ENCODE peak calls at places on chromosome 20, in eight cellular contexts. O, D, K, G, B, T, Z and U are unnamed samples.

GRCh38 chr20:330233-331149 is 5.1 kb downstream of the SOX12 start:
- DNase-seq in O (no peak), D (peak), K (no peak), G (peak), B (peak), T (peak), Z (no peak), U (no peak)

GRCh38 chr20:4234128-4234527 is 218.8 kb upstream of the RNF24 start:
- DNase-seq in O (no peak), D (peak), K (no peak), G (no peak), B (no peak), T (peak), Z (no peak), U (no peak)

GRCh38 chr20:32914031-32914430 is 55.3 kb downstream of the EFCAB8 start:
- DNase-seq in O (no peak), D (no peak), K (no peak), G (no peak), B (no peak), T (no peak), Z (no peak), U (no peak)

GRCh38 chr20:43590036-43590391 is 723 bp upstream of the IFT52 start:
- DNase-seq in O (peak), D (no peak), K (no peak), G (peak), B (peak), T (no peak), Z (no peak), U (no peak)

GRCh38 chr20:1469925-1470571 is 3.4 kb upstream of the NSFL1C start:
- DNase-seq in O (peak), D (peak), K (peak), G (peak), B (peak), T (peak), Z (peak), U (peak)

GRCh38 chr20:43944653-43945235 is 30.1 kb downstream of the TOX2 start:
- DNase-seq in O (no peak), D (no peak), K (no peak), G (no peak), B (no peak), T (no peak), Z (no peak), U (no peak)

GRCh38 chr20:29079769-29080690 is 2177.4 kb upstream of the DEFB115 start:
- DNase-seq in O (peak), D (peak), K (peak), G (no peak), B (no peak), T (no peak), Z (no peak), U (no peak)

GRCh38 chr20:31670371-31671228 is 32.9 kb downstream of the COX4I2 start:
- DNase-seq in O (peak), D (no peak), K (no peak), G (no peak), B (peak), T (peak), Z (no peak), U (peak)

GRCh38 chr20:3755269-3755668 is 12.3 kb downstream of the ADISSP start:
- DNase-seq in O (no peak), D (no peak), K (no peak), G (no peak), B (no peak), T (no peak), Z (no peak), U (no peak)

GRCh38 chr20:13739726-13740649 is 44.7 kb downstream of the ESF1 start:
- DNase-seq in O (no peak), D (peak), K (no peak), G (no peak), B (no peak), T (no peak), Z (no peak), U (no peak)

GRCh38 chr20:20214757-20215275 is 153.1 kb upstream of the INSM1 start:
- DNase-seq in O (no peak), D (no peak), K (no peak), G (no peak), B (no peak), T (no peak), Z (no peak), U (no peak)

GRCh38 chr20:61328906-61329558 is 77.0 kb downstream of the CDH4 start:
- DNase-seq in O (no peak), D (no peak), K (no peak), G (peak), B (peak), T (no peak), Z (no peak), U (no peak)

GRCh38 chr20:1390552-1391403 is 2.1 kb downstream of the FKBP1A start:
- DNase-seq in O (peak), D (no peak), K (no peak), G (no peak), B (no peak), T (no peak), Z (no peak), U (no peak)

GRCh38 chr20:56606174-56606945 is 22.7 kb upstream of the TFAP2C start:
- DNase-seq in O (peak), D (no peak), K (no peak), G (no peak), B (no peak), T (no peak), Z (no peak), U (no peak)

GRCh38 chr20:25227317-25227831 is 20.5 kb upstream of the PYGB start:
- DNase-seq in O (no peak), D (peak), K (no peak), G (no peak), B (no peak), T (peak), Z (no peak), U (no peak)

GRCh38 chr20:13220857-13221297 is at the start of gene ISM1:
- DNase-seq in O (no peak), D (no peak), K (no peak), G (no peak), B (peak), T (no peak), Z (no peak), U (no peak)

GRCh38 chr20:46955601-46956556 is 61.2 kb downstream of the EYA2 start:
- DNase-seq in O (no peak), D (no peak), K (no peak), G (no peak), B (no peak), T (no peak), Z (no peak), U (no peak)

GRCh38 chr20:1964061-1964460 is 29.8 kb downstream of the PDYN start:
- DNase-seq in O (no peak), D (no peak), K (no peak), G (no peak), B (no peak), T (no peak), Z (no peak), U (no peak)

DNA sequence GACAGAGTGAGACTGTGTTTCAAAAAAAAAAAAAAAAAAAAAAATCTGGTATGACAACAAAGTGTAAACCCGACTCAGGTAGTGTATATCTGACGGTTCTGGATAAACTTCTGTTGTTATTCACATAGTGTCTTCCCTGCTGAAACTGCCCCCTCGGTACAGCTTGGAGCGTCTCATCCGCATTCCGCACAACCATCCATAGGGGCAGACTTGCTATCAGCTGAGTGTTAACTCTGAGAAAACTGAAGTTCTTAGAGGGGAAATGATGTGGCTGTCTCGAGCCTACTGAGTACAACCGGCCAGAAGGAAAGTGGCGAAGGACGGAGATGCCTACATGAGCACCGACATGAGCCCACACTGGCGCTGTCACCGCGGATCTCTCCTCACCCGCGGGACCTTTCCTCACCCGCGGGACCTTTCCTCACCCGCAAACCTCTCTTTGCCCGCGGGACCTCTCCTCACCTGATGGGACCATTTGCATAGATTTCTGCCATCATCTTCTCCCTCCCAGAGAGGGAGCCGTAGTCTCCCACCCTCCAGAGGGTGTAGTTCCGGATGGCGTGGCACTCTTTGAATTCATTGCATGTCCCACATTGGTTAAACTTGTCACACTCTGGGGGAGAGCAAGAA is 9.8 kb downstream of the CTSZ start:
- DNase-seq in O (no peak), D (no peak), K (no peak), G (no peak), B (no peak), T (no peak), Z (no peak), U (no peak)
- TF ChIP-seq CTCF in O (no peak), D (no peak), K (no peak), G (no peak), B (no peak), T (no peak), Z (peak), U (no peak)

DNA sequence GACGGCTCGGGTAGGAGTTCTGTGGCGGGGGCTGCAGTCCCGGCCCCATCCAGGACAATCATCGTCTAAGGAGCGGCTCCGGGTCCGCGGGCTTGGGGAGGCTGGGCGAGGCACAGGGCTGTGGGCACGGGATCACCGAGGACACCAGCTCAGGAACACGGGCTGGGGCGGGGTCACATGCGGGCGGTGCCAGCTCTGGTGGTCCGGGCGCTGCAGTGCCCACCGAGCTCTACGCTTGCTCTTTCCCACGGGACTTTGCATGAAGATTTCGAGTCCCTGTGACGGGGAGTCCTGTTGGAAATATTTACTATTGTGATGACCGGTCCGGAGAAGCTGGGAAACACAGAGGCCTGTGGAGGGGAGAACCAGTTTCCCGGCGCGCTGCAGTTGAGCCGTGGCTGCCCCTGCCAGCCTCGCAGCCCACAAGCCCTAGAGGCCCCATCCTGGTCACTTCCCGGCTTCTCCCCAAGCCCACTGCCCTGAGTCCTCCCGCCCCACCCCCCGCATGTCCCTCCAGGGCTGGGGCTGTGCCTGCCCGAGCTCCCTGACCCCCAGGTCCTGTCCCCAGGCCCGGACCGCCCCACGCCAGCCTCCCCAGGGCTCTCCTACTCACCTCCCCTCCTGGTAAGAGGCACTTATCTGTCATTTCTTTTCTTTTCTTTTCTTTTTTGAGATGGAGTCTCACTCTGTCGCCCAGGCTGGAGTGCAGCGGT is 20.7 kb downstream of the SLC17A9 start:
- DNase-seq in O (no peak), D (no peak), K (no peak), G (no peak), B (no peak), T (no peak), Z (no peak), U (no peak)
- H3K4me3 ChIP-seq in O (no peak), D (no peak), K (no peak), G (no peak), B (no peak), T (no peak), Z (peak), U (no peak)

GRCh38 chr20:6637160-6637579 is 130.3 kb upstream of the BMP2 start:
- DNase-seq in O (no peak), D (no peak), K (no peak), G (no peak), B (no peak), T (no peak), Z (no peak), U (no peak)

GRCh38 chr20:6636209-6637159 is 131.0 kb upstream of the BMP2 start:
- DNase-seq in O (peak), D (peak), K (peak), G (peak), B (no peak), T (peak), Z (no peak), U (peak)

GRCh38 chr20:6644818-6645620 is 122.5 kb upstream of the BMP2 start:
- DNase-seq in O (no peak), D (no peak), K (no peak), G (no peak), B (no peak), T (no peak), Z (no peak), U (no peak)

GRCh38 chr20:6646237-6646636 is 121.2 kb upstream of the BMP2 start:
- DNase-seq in O (no peak), D (no peak), K (no peak), G (no peak), B (no peak), T (no peak), Z (no peak), U (no peak)

DNA sequence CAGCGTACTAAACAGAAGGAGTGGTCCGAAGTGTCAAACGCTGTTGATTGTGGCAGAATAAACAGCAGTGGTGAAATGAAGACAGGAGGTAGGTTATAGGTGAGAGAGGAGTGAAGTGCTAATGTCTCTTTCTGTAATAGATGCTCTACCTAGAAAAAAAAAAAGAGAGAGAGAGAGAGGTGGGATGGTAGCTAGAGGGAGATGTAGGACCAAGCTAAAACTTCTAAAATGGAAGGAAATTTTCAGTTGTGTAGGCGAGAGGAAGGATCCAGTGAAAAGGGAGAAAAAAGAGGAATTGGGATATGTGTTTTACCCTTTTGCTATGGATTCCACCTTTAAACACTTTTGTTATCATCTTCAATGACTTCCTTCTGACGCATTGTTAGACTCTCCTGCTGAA is 126.5 kb upstream of the BMP2 start:
- DNase-seq in O (no peak), D (no peak), K (no peak), G (no peak), B (no peak), T (no peak), Z (no peak), U (no peak)
- TF ChIP-seq CTCF in O (no peak), D (no peak), K (no peak), G (no peak), B (no peak), T (no peak), Z (peak), U (peak)

DNA sequence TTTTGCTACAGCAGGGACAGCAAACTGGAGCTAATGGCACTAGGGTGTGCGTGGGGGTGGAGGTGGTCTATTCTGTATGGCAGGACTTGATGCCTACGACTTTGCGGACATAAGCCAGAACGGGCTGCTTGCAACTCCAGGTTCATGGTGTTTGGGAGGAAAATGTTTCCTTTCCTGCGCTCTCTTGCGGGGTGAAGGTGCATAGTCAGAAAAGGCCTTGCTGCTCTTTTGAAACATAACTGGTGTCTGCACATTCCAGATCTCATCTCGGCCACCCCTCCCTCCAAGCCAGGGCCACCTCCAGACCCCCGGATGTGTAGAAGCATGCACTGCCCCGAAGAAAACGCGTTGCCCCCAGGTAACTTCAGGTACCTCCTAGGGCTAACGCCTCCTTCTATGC is 8.1 kb downstream of the FOXA2 start:
- DNase-seq in O (no peak), D (no peak), K (no peak), G (no peak), B (no peak), T (no peak), Z (no peak), U (no peak)
- H3K4me3 ChIP-seq in O (no peak), D (no peak), K (no peak), G (no peak), B (no peak), T (no peak), Z (no peak), U (no peak)

DNA sequence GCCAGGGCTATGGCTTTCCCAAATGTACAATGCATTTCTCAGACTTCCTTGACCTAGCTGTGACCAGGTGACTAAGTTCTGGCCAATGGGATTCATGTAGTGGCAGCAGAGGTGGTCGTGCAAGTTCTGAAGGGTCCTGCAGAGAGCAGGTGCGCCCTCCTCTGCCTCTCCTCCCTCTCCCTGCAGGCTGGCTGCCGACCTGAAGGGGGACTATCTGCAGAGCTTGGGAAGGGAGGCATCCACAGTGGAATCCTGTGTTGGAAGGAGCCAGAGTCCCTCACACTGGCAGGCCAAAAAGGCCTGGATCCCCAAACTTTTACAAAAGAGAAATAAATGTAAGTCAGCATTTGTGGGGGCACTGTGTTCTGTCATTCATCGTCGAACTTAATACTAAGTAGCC is 66.6 kb downstream of the CDH26 start:
- DNase-seq in O (no peak), D (no peak), K (no peak), G (no peak), B (no peak), T (no peak), Z (no peak), U (no peak)
- TF ChIP-seq CTCF in O (no peak), D (no peak), K (no peak), G (no peak), B (no peak), T (no peak), Z (peak), U (no peak)

GRCh38 chr20:48681201-48681881 is 146.5 kb downstream of the PREX1 start:
- DNase-seq in O (no peak), D (no peak), K (no peak), G (no peak), B (no peak), T (no peak), Z (no peak), U (no peak)

GRCh38 chr20:48679011-48679410 is 148.8 kb downstream of the PREX1 start:
- DNase-seq in O (no peak), D (no peak), K (no peak), G (no peak), B (no peak), T (no peak), Z (no peak), U (no peak)

GRCh38 chr20:48681882-48682426 is 145.8 kb downstream of the PREX1 start:
- DNase-seq in O (no peak), D (no peak), K (no peak), G (no peak), B (no peak), T (no peak), Z (no peak), U (no peak)

GRCh38 chr20:48679603-48680002 is 148.2 kb downstream of the PREX1 start:
- DNase-seq in O (peak), D (no peak), K (no peak), G (peak), B (no peak), T (no peak), Z (no peak), U (no peak)

GRCh38 chr20:48680650-48681049 is 147.1 kb downstream of the PREX1 start:
- DNase-seq in O (peak), D (no peak), K (no peak), G (no peak), B (no peak), T (no peak), Z (no peak), U (no peak)
- H3K4me3 ChIP-seq in O (no peak), D (no peak), K (no peak), G (no peak), B (no peak), T (no peak), Z (no peak), U (no peak)

DNA sequence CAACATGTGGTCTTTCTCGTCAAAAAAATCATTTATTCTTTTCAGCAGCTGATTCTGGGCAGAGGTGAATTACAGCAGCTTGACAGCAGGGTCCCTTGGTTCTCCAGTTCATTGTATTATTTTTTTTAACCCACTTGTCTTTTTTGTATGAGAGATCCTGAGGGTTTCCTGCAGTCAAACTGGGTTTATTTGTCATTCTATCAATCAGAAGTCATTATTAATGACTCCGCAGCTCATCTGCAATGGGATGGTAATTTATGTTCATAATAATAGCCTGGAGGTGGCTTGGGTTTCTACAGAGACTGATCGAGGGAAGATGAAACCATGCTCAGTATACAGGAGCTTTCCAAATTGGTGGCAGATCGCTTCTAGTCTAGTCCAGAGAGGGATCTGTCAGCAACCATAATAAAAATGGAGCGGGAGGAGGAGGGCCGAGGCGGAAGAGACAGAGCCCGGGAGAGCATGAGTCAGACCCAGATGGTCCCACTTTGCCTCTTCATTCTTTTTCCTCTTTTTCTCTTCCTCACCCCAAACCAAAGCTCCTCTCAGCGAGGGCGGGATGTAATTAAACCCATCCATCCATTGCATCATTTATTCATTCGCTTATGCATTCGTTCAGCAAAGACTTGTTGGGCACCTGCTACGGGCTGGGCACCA is 22.5 kb downstream of the EDN3 start:
- DNase-seq in O (no peak), D (no peak), K (no peak), G (no peak), B (peak), T (no peak), Z (no peak), U (no peak)
- TF ChIP-seq CTCF in O (no peak), D (no peak), K (no peak), G (no peak), B (no peak), T (no peak), Z (no peak), U (no peak)